ENCODE peak calls at places on chromosomes 12 and 14, in nine cellular contexts. G is kidney epithelial cell; V is astrocyte of the spinal cord; T is AG10803; B is CD4-positive, alpha-beta T cell; J is tibial artery; A is neural crest cell; P is nephron progenitor cell; N is GM13976. O is an unnamed sample.

GRCh38 chr12:118120579-118121363 is 15.2 kb upstream of the PEBP1 start:
- DNase-seq in G (no peak), V (peak), T (peak), B (peak), J (peak), A (peak), P (peak), N (peak), O (peak)

GRCh38 chr12:113997365-113997764 is 31.2 kb upstream of the RBM19 start:
- DNase-seq in G (no peak), V (no peak), T (no peak), B (no peak), J (no peak), A (no peak), P (no peak), N (peak), O (no peak)

GRCh38 chr14:57136669-57137068 is 132.0 kb downstream of the EXOC5 start:
- DNase-seq in G (no peak), V (no peak), T (no peak), B (no peak), J (no peak), A (no peak), P (no peak), N (no peak), O (no peak)

GRCh38 chr12:51409846-51410245 is 14.8 kb upstream of the SLC4A8 start:
- DNase-seq in G (no peak), V (no peak), T (no peak), B (no peak), J (no peak), A (no peak), P (no peak), N (no peak), O (no peak)

GRCh38 chr12:1174659-1175058 is 183.6 kb downstream of the ERC1 start:
- DNase-seq in G (no peak), V (no peak), T (no peak), B (no peak), J (no peak), A (no peak), P (no peak), N (no peak), O (no peak)

GRCh38 chr14:31926123-31926522 is 151.0 kb upstream of the ARHGAP5 start:
- DNase-seq in G (peak), V (peak), T (peak), B (no peak), J (no peak), A (no peak), P (no peak), N (peak), O (peak)

GRCh38 chr12:12984119-12984518 is 15.9 kb downstream of the HEBP1 start:
- DNase-seq in G (no peak), V (no peak), T (no peak), B (no peak), J (no peak), A (no peak), P (no peak), N (no peak), O (no peak)

GRCh38 chr14:69921052-69921451 is 41.8 kb downstream of the SMOC1 start:
- DNase-seq in G (no peak), V (peak), T (peak), B (no peak), J (no peak), A (no peak), P (no peak), N (no peak), O (peak)

GRCh38 chr12:54549774-54550451 is 512 bp downstream of the PDE1B start:
- DNase-seq in G (no peak), V (no peak), T (peak), B (no peak), J (no peak), A (no peak), P (no peak), N (no peak), O (peak)

GRCh38 chr12:6224550-6224949 is 24.4 kb downstream of the CD9 start:
- DNase-seq in G (no peak), V (peak), T (no peak), B (no peak), J (peak), A (no peak), P (no peak), N (no peak), O (no peak)

GRCh38 chr12:12896261-12896660 is 4.9 kb downstream of the GPRC5A start:
- DNase-seq in G (no peak), V (peak), T (peak), B (no peak), J (no peak), A (no peak), P (no peak), N (no peak), O (peak)

GRCh38 chr14:106459971-106460730 is 933.8 kb downstream of the TMEM121 start:
- DNase-seq in G (no peak), V (no peak), T (no peak), B (peak), J (no peak), A (no peak), P (no peak), N (peak), O (no peak)

GRCh38 chr14:71730471-71730870 is 201.8 kb upstream of the RGS6 start:
- DNase-seq in G (no peak), V (no peak), T (peak), B (no peak), J (no peak), A (no peak), P (no peak), N (no peak), O (no peak)

GRCh38 chr14:61503167-61503801 is 181.9 kb downstream of the PRKCH start:
- DNase-seq in G (no peak), V (peak), T (peak), B (peak), J (no peak), A (no peak), P (no peak), N (no peak), O (no peak)

DNA sequence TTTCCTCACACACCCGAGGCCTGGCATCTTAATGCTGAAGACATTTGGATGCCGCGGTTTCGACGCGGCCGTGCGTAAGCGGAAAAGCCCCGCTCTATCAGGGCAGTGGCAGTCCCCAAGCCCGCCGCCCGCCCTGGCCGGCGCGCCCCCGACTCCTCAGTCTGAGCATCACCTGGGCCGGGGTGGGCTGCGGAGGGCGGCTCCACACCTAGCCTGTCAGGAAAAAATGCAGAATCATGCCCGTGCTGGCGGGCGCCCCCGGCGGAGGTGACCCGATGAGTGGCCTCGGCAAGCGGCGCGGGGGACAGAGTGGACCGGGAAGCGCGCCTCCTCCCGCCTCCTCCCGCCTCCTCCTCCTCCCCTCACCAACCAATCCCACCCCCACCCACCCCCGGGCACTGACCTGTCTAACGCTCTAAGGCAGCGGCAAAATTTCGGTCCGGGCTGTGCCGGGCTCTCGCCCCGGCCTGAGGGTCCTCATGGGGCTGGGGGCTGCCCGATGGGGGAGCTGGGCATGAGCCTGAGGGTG is 568 bp downstream of the B4GALNT1 start:
- DNase-seq in G (no peak), V (no peak), T (peak), B (no peak), J (no peak), A (no peak), P (peak), N (peak), O (peak)
- TF ChIP-seq CTCF in G (no peak), V (peak), T (no peak), B (no peak), J (no peak), A (no peak), P (no peak), N (peak), O (no peak)

GRCh38 chr12:106794369-106794768 is 19.9 kb downstream of the RIC8B start:
- DNase-seq in G (no peak), V (no peak), T (no peak), B (no peak), J (no peak), A (no peak), P (no peak), N (no peak), O (no peak)

GRCh38 chr12:106791531-106791930 is 17.0 kb downstream of the RIC8B start:
- DNase-seq in G (no peak), V (no peak), T (no peak), B (no peak), J (no peak), A (no peak), P (no peak), N (no peak), O (no peak)

DNA sequence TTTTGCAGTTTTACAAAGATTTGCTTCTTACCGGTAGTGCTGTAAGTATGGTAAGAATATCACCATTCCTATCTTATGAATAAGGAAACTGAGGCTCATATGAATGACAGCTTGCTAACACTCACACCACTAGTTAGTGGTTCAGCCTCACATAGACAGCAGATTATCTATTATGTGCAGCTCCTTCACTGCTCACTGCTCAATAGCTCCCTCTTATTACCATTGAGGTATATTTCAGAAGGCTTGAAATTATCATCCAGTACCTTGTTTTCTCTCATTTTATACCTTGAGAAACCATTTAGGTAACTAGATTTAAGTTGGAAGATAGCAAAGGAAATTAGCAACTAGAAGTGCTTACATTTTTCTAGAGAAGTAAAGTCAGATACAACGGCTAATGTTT is 15.5 kb downstream of the RIC8B start:
- DNase-seq in G (no peak), V (no peak), T (no peak), B (no peak), J (no peak), A (no peak), P (no peak), N (no peak), O (no peak)
- TF ChIP-seq CTCF in G (no peak), V (peak), T (no peak), B (no peak), J (no peak), A (no peak), P (no peak), N (no peak), O (no peak)

GRCh38 chr12:42056130-42056529 is 88.5 kb downstream of the GXYLT1 start:
- DNase-seq in G (no peak), V (no peak), T (no peak), B (no peak), J (no peak), A (no peak), P (no peak), N (peak), O (no peak)
- TF ChIP-seq CTCF in G (no peak), V (no peak), T (no peak), B (no peak), J (no peak), A (no peak), P (no peak), N (no peak), O (no peak)

GRCh38 chr12:121030576-121031212 is 8.4 kb downstream of the OASL start:
- DNase-seq in G (no peak), V (no peak), T (no peak), B (no peak), J (no peak), A (no peak), P (no peak), N (no peak), O (no peak)

GRCh38 chr12:121022713-121023112 is 6.4 kb upstream of the C12orf43 start:
- DNase-seq in G (no peak), V (no peak), T (no peak), B (no peak), J (no peak), A (no peak), P (no peak), N (no peak), O (no peak)

GRCh38 chr12:121025442-121026226 is 9.3 kb upstream of the C12orf43 start:
- DNase-seq in G (no peak), V (no peak), T (no peak), B (no peak), J (no peak), A (no peak), P (no peak), N (no peak), O (peak)

GRCh38 chr12:121023799-121024198 is 7.5 kb upstream of the C12orf43 start:
- DNase-seq in G (no peak), V (no peak), T (no peak), B (no peak), J (no peak), A (no peak), P (no peak), N (no peak), O (no peak)

DNA sequence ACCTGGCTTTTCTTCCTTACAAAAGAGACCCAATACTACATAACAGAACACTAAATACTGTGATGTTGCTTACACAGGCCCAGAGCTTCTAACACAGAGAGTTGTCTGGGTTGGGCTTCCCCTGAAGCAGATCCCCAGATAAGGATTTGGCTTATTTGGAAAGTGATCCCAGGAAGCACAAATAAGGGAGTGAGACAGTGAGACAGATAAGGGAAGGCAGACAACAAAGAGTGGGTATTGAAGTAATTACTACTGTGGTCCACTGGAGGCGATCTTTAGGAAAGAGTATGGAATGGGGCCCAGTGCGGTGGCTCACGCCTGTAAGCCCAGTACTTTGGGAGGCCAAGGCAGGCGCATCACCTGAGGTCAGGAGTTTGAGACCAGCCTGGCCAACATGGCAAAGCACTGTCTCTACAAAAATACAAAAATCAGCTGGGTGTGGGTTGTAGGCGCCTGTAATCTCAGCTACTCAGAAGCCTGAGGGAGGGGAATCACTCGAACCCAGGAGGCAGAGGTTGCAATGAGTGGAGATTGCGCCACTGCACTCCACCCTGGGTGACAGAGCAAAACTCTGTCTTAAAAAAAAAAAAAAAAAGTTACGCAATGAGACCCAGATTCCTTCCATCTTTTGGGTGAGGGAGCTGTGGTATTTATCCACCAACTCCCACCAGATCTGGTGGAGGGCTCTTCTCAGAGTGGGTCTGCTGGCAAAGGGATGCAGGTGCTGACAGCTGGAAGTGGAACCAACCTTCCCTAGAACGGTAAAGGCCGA is 10.2 kb upstream of the C12orf43 start:
- DNase-seq in G (no peak), V (no peak), T (no peak), B (no peak), J (no peak), A (no peak), P (no peak), N (no peak), O (no peak)
- TF ChIP-seq CTCF in G (no peak), V (no peak), T (no peak), B (no peak), J (no peak), A (peak), P (no peak), N (no peak), O (no peak)

GRCh38 chr12:88111074-88111652 is 30.7 kb downstream of the CEP290 start:
- DNase-seq in G (peak), V (peak), T (peak), B (no peak), J (no peak), A (no peak), P (no peak), N (peak), O (peak)
- TF ChIP-seq CTCF in G (peak), V (peak), T (peak), B (peak), J (no peak), A (peak), P (peak), N (peak), O (peak)

DNA sequence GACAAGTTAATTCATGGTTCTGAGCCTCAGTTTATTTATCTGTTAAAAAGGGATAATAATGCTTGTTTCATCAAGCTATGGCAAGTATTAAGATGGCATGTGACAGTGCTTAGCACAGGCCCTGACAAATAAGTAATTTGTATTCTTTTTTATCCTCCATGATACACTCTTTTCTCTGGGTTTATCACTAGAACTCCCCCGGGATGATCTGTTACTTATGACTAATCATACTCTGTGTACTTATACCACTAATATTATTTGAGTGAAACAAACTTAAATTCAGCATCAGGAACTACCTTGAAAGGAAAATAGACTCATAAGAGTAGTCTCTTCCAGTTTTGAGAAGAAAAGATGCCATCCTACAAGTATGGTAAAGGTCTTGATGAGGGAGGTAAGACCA is 283.8 kb downstream of the PAWR start:
- DNase-seq in G (no peak), V (no peak), T (no peak), B (no peak), J (no peak), A (no peak), P (no peak), N (no peak), O (peak)
- TF ChIP-seq CTCF in G (no peak), V (no peak), T (no peak), B (no peak), J (no peak), A (no peak), P (no peak), N (no peak), O (no peak)

DNA sequence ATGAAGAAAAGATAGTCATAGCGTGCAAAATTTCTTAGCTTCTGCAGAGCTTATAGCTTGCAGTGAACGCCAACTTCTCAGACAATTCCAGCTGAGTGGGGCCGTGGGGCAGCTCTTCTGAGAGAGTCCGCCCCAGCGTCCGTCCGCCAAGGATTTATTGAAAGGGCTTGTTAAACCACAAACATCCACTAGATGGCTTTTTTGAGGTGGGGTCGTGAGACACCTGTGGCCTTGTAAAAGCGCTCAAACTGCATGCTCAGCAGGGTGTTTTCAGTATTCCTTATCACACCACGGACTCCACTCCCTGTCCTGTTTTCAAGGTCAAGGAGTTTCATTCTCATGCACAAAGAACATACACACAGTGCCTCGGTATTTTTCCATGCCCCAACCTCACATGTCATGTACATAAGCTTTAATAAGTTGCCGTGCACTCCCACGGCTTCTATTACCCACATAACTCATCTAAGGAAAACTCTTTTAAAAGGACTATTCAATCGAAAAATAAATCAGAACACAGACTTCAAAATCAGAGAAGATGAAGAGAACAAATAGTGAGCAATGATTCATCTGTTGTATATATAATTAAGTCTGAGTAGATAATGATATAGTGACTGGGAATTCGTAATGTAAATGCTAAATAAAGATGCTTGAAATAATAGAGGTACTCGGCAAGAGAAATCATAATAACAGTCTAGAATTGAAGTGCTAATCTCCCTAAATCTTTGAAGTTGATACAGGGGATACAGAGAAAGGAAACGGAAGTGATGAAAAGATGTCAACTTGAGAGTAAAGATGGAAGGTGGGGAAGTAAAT is 46.7 kb downstream of the WBP11 start:
- DNase-seq in G (no peak), V (no peak), T (no peak), B (no peak), J (no peak), A (peak), P (peak), N (no peak), O (no peak)
- TF ChIP-seq CTCF in G (peak), V (peak), T (peak), B (no peak), J (no peak), A (peak), P (peak), N (no peak), O (peak)

GRCh38 chr14:102914474-102915291 is 7.8 kb upstream of the AMN start:
- DNase-seq in G (no peak), V (no peak), T (no peak), B (no peak), J (no peak), A (no peak), P (no peak), N (no peak), O (no peak)
- TF ChIP-seq CTCF in G (no peak), V (no peak), T (no peak), B (no peak), J (no peak), A (no peak), P (no peak), N (no peak), O (no peak)